ENCODE peak calls at places on chromosomes 12 and 14, in seven cellular contexts. H is neuronal stem cell, U is IMR-90, W is H1, T is MM.1S, G is kidney, O is colonic mucosa. Q is an unnamed sample.
A peak's percentile ranks its signal among the peaks of the same experiment; 100 is the strongest.

GRCh38 chr12:79692860-79693605 is 2.3 kb upstream of the PAWR start:
- DNase-seq in H (no peak), U (peak; percentile 40), W (no peak), T (no peak), G (no peak), O (no peak), Q (no peak)

GRCh38 chr14:76710093-76711010 is 50.9 kb upstream of the VASH1 start:
- DNase-seq in H (peak; percentile 46), U (peak; percentile 59), W (peak; percentile 46), T (peak; percentile 31), G (no peak), O (peak; percentile 22), Q (no peak)

GRCh38 chr14:59330455-59330854 is 134.7 kb downstream of the GPR135 start:
- DNase-seq in H (no peak), U (peak; percentile 53), W (no peak), T (peak; percentile 77), G (no peak), O (no peak), Q (no peak)

GRCh38 chr12:3117144-3117581 is 40.0 kb downstream of the TSPAN9 start:
- DNase-seq in H (no peak), U (peak; percentile 78), W (no peak), T (no peak), G (no peak), O (no peak), Q (no peak)

GRCh38 chr14:81432171-81432570 is 32.0 kb upstream of the STON2 start:
- DNase-seq in H (no peak), U (no peak), W (no peak), T (no peak), G (no peak), O (no peak), Q (no peak)

GRCh38 chr14:102957222-102957621 is 34.8 kb downstream of the AMN start:
- DNase-seq in H (no peak), U (peak; percentile 57), W (no peak), T (no peak), G (no peak), O (no peak), Q (no peak)

GRCh38 chr14:79564371-79564770 is 646.9 kb downstream of the DIO2 start:
- DNase-seq in H (no peak), U (no peak), W (no peak), T (no peak), G (no peak), O (no peak), Q (no peak)

GRCh38 chr12:82730832-82731497 is 44.3 kb downstream of the TMTC2 start:
- DNase-seq in H (no peak), U (peak; percentile 4), W (no peak), T (no peak), G (no peak), O (no peak), Q (no peak)

GRCh38 chr12:9787340-9787737 is 26.6 kb upstream of the CD69 start:
- DNase-seq in H (no peak), U (peak; percentile 46), W (no peak), T (no peak), G (no peak), O (no peak), Q (no peak)

GRCh38 chr14:103087343-103087835 is 3.4 kb downstream of the LBHD2 start:
- DNase-seq in H (peak; percentile 49), U (no peak), W (no peak), T (no peak), G (peak; percentile 41), O (no peak), Q (no peak)

GRCh38 chr12:129190827-129191226 is 337.5 kb downstream of the GLT1D1 start:
- DNase-seq in H (no peak), U (no peak), W (peak; percentile 81), T (no peak), G (no peak), O (no peak), Q (peak; percentile 15)

GRCh38 chr12:55931780-55932545 is 1.0 kb downstream of the DGKA start:
- DNase-seq in H (no peak), U (peak; percentile 29), W (peak; percentile 73), T (no peak), G (peak; percentile 87), O (peak; percentile 70), Q (no peak)

GRCh38 chr14:57533214-57533613 is 39.6 kb upstream of the CCDC198 start:
- DNase-seq in H (peak; percentile 12), U (no peak), W (no peak), T (peak; percentile 23), G (no peak), O (no peak), Q (peak; percentile 18)

GRCh38 chr14:95516554-95517209 is at the start of gene SYNE3:
- DNase-seq in H (no peak), U (no peak), W (peak; percentile 58), T (peak; percentile 59), G (peak; percentile 82), O (peak; percentile 78), Q (no peak)

GRCh38 chr14:95519699-95520098 is 3.2 kb upstream of the SYNE3 start:
- DNase-seq in H (no peak), U (peak; percentile 77), W (no peak), T (no peak), G (peak; percentile 80), O (peak; percentile 69), Q (no peak)

GRCh38 chr14:95520346-95520745 is 3.9 kb upstream of the SYNE3 start:
- DNase-seq in H (no peak), U (no peak), W (no peak), T (no peak), G (no peak), O (no peak), Q (no peak)

GRCh38 chr14:95515523-95516517 is 630 bp downstream of the SYNE3 start:
- DNase-seq in H (peak; percentile 44), U (peak; percentile 45), W (peak; percentile 73), T (peak; percentile 88), G (peak; percentile 90), O (peak; percentile 75), Q (no peak)

GRCh38 chr14:95518045-95518751 is 1.7 kb upstream of the SYNE3 start:
- DNase-seq in H (no peak), U (peak; percentile 57), W (no peak), T (peak; percentile 61), G (no peak), O (no peak), Q (no peak)
- H3K9ac ChIP-seq in H (no peak overlapping the region), U (no peak overlapping the region), W (no peak overlapping the region), T (peak overlapping the region; percentile 39), G (no peak overlapping the region), O (peak overlapping the region; percentile 14), Q (no peak overlapping the region)

GRCh38 chr12:53803194-53803593 is 51.4 kb upstream of the CISTR start:
- DNase-seq in H (no peak), U (no peak), W (no peak), T (no peak), G (no peak), O (no peak), Q (no peak)
- H3K9ac ChIP-seq in H (no peak overlapping the region), U (no peak overlapping the region), W (no peak overlapping the region), T (no peak overlapping the region), G (no peak overlapping the region), O (no peak overlapping the region), Q (no peak overlapping the region)

GRCh38 chr14:68974759-68975347 is 4.2 kb downstream of the ACTN1 start:
- DNase-seq in H (no peak), U (no peak), W (no peak), T (no peak), G (no peak), O (no peak), Q (no peak)
- H3K9ac ChIP-seq in H (no peak overlapping the region), U (peak overlapping the region; percentile 100), W (no peak overlapping the region), T (no peak overlapping the region), G (no peak overlapping the region), O (no peak overlapping the region), Q (no peak overlapping the region)

DNA sequence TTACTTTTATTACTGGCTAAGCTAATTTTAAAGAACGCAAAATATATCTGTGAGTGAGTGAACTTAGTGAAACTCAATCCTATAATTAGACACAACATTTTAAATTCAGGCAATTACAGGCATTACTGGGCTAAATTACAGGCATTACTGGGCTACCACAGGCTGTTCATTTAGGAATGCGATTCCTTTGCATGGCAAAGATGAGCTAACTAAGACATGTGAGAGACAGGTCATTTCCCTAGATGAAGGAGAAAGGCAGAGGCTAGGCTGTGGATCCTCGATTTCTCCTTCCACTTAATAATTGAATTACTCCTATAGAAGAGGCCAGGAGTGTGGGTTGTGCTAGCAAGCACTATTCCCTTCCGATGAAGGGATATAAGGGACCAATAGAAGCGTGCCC is 429.4 kb upstream of the LMO3 start:
- DNase-seq in H (no peak), U (no peak), W (no peak), T (no peak), G (no peak), O (no peak), Q (no peak)
- H3K9ac ChIP-seq in H (no peak overlapping the region), U (no peak overlapping the region), W (no peak overlapping the region), T (no peak overlapping the region), G (no peak overlapping the region), O (no peak overlapping the region), Q (no peak overlapping the region)

GRCh38 chr12:32284561-32284960 is 114.8 kb upstream of the FGD4 start:
- DNase-seq in H (no peak), U (no peak), W (no peak), T (no peak), G (no peak), O (no peak), Q (no peak)

GRCh38 chr12:32290411-32290810 is 108.9 kb upstream of the FGD4 start:
- DNase-seq in H (no peak), U (peak; percentile 56), W (no peak), T (no peak), G (no peak), O (no peak), Q (no peak)

GRCh38 chr12:32281098-32281497 is 118.3 kb upstream of the FGD4 start:
- DNase-seq in H (no peak), U (no peak), W (no peak), T (no peak), G (no peak), O (no peak), Q (no peak)

GRCh38 chr12:32285484-32285883 is 113.9 kb upstream of the FGD4 start:
- DNase-seq in H (no peak), U (no peak), W (no peak), T (no peak), G (no peak), O (no peak), Q (peak; percentile 46)
- H3K9ac ChIP-seq in H (no peak overlapping the region), U (no peak overlapping the region), W (no peak overlapping the region), T (no peak overlapping the region), G (no peak overlapping the region), O (no peak overlapping the region), Q (no peak overlapping the region)

GRCh38 chr14:96415559-96415958 is 23.6 kb downstream of the AK7 start:
- DNase-seq in H (no peak), U (no peak), W (no peak), T (no peak), G (no peak), O (no peak), Q (no peak)
- H3K9ac ChIP-seq in H (no peak overlapping the region), U (no peak overlapping the region), W (no peak overlapping the region), T (no peak overlapping the region), G (no peak overlapping the region), O (no peak overlapping the region), Q (no peak overlapping the region)

DNA sequence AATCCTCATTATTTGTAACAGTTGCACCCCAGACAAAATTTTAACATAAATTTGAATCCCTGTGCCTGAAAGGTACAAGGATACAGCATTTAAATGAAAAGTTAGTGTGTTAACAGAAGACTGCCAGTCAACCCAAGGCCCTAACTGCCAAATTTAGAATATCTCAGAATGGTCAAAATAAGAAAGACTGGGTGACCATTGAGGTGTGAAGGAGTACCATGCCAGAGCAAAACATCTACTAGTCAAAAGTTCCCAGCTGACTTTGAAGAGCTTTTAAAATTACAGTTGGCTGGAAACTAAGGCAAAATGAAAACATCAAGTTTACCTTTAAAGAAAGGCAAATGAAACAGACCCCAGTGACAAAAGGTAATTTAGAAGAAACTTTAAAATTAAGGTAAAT is 18.4 kb downstream of the SAV1 start:
- DNase-seq in H (no peak), U (no peak), W (no peak), T (no peak), G (no peak), O (no peak), Q (no peak)
- H3K9ac ChIP-seq in H (no peak overlapping the region), U (no peak overlapping the region), W (no peak overlapping the region), T (no peak overlapping the region), G (no peak overlapping the region), O (no peak overlapping the region), Q (no peak overlapping the region)